ENCODE peak calls at places on chromosomes 3 and 15, in four cellular contexts. G is uterus, B is HFFc6, R is neural crest cell. D is an unnamed sample.

GRCh38 chr15:44720460-44721185 is 9.3 kb downstream of the B2M start:
- DNase-seq in G (no peak), B (no peak), R (no peak), D (no peak)

GRCh38 chr3:126845910-126846309 is 137.0 kb upstream of the PLXNA1 start:
- DNase-seq in G (no peak), B (no peak), R (no peak), D (no peak)

GRCh38 chr3:62585861-62586260 is 212.5 kb upstream of the FEZF2 start:
- DNase-seq in G (no peak), B (no peak), R (no peak), D (no peak)

GRCh38 chr3:122555275-122556071 is 8.6 kb downstream of the PARP9 start:
- DNase-seq in G (peak), B (no peak), R (no peak), D (no peak)

GRCh38 chr15:100873029-100873677 is 6.5 kb upstream of the ALDH1A3 start:
- DNase-seq in G (peak), B (peak), R (peak), D (peak)

GRCh38 chr3:32392530-32393302 is 1.1 kb downstream of the CMTM7 start:
- DNase-seq in G (peak), B (peak), R (no peak), D (no peak)

GRCh38 chr15:33866101-33866737 is 102.1 kb upstream of the CHRM5 start:
- DNase-seq in G (no peak), B (no peak), R (no peak), D (no peak)

GRCh38 chr15:78372880-78373279 is 32.7 kb downstream of the CRABP1 start:
- DNase-seq in G (no peak), B (no peak), R (no peak), D (no peak)

GRCh38 chr3:23701711-23702110 is 104.0 kb upstream of the UBE2E1 start:
- DNase-seq in G (no peak), B (no peak), R (no peak), D (no peak)

GRCh38 chr3:98885851-98886250 is 15.6 kb downstream of the DCBLD2 start:
- DNase-seq in G (no peak), B (peak), R (no peak), D (no peak)

GRCh38 chr15:26260517-26261133 is 397.5 kb upstream of the ATP10A start:
- DNase-seq in G (no peak), B (no peak), R (peak), D (peak)

GRCh38 chr3:65356331-65357286 is 668.8 kb upstream of the ADAMTS9 start:
- DNase-seq in G (no peak), B (no peak), R (no peak), D (no peak)

GRCh38 chr3:128322030-128323022 is 144.4 kb downstream of the DNAJB8 start:
- DNase-seq in G (peak), B (peak), R (peak), D (no peak)

GRCh38 chr3:143220745-143221144 is 101.2 kb downstream of the CHST2 start:
- DNase-seq in G (no peak), B (no peak), R (no peak), D (no peak)

GRCh38 chr3:61725851-61726333 is 164.5 kb downstream of the PTPRG start:
- DNase-seq in G (no peak), B (peak), R (no peak), D (no peak)

GRCh38 chr3:132624790-132625189 is 27.7 kb downstream of the ACKR4 start:
- DNase-seq in G (no peak), B (no peak), R (no peak), D (no peak)

GRCh38 chr15:59138243-59138642 is 33.3 kb downstream of the CCNB2 start:
- DNase-seq in G (peak), B (peak), R (peak), D (peak)

GRCh38 chr15:85423256-85423655 is 42.9 kb downstream of the AKAP13 start:
- DNase-seq in G (no peak), B (no peak), R (no peak), D (no peak)

GRCh38 chr15:25989327-25989726 is 126.2 kb upstream of the ATP10A start:
- DNase-seq in G (no peak), B (no peak), R (no peak), D (no peak)

GRCh38 chr3:159187706-159188105 is 385.9 kb downstream of the MFSD1 start:
- DNase-seq in G (no peak), B (no peak), R (no peak), D (no peak)

GRCh38 chr3:57681691-57682090 is 11.2 kb downstream of the DENND6A start:
- DNase-seq in G (no peak), B (no peak), R (no peak), D (no peak)

GRCh38 chr3:57680046-57680445 is 12.8 kb downstream of the DENND6A start:
- DNase-seq in G (no peak), B (no peak), R (no peak), D (no peak)

GRCh38 chr3:57683286-57683685 is 9.6 kb downstream of the DENND6A start:
- DNase-seq in G (no peak), B (no peak), R (no peak), D (no peak)

GRCh38 chr3:57682284-57682683 is 10.6 kb downstream of the DENND6A start:
- DNase-seq in G (no peak), B (peak), R (no peak), D (no peak)
- TF ChIP-seq CTCF in G (no peak), B (peak), R (peak), D (no peak)

GRCh38 chr3:49158108-49158709 is 7.9 kb downstream of the CCDC71 start:
- DNase-seq in G (no peak), B (no peak), R (peak), D (peak)
- TF ChIP-seq CTCF in G (no peak), B (peak), R (peak), D (peak)

GRCh38 chr3:33440578-33441321 is 545 bp upstream of the UBP1 start:
- DNase-seq in G (peak), B (peak), R (peak), D (peak)

GRCh38 chr3:33438871-33439270 is 1.3 kb downstream of the UBP1 start:
- DNase-seq in G (no peak), B (no peak), R (no peak), D (no peak)

GRCh38 chr3:33440328-33440577 is at the start of gene UBP1:
- DNase-seq in G (no peak), B (no peak), R (no peak), D (peak)

GRCh38 chr3:33438284-33438668 is 1.9 kb downstream of the UBP1 start:
- DNase-seq in G (no peak), B (peak), R (no peak), D (no peak)

GRCh38 chr3:33439421-33440327 is 531 bp downstream of the UBP1 start:
- DNase-seq in G (peak), B (peak), R (peak), D (no peak)
- TF ChIP-seq CTCF in G (no peak), B (peak), R (peak), D (no peak)

GRCh38 chr3:42443292-42443691 is 32.9 kb upstream of the LYZL4 start:
- DNase-seq in G (no peak), B (no peak), R (no peak), D (no peak)

GRCh38 chr3:42439461-42440075 is 29.2 kb upstream of the LYZL4 start:
- DNase-seq in G (no peak), B (no peak), R (no peak), D (no peak)

GRCh38 chr3:42443819-42444436 is 33.5 kb upstream of the LYZL4 start:
- DNase-seq in G (peak), B (peak), R (peak), D (peak)

GRCh38 chr3:42440924-42441323 is 30.5 kb upstream of the LYZL4 start:
- DNase-seq in G (no peak), B (no peak), R (no peak), D (no peak)

GRCh38 chr3:42442640-42443039 is 32.2 kb upstream of the LYZL4 start:
- DNase-seq in G (no peak), B (no peak), R (no peak), D (no peak)
- TF ChIP-seq CTCF in G (no peak), B (peak), R (no peak), D (no peak)

DNA sequence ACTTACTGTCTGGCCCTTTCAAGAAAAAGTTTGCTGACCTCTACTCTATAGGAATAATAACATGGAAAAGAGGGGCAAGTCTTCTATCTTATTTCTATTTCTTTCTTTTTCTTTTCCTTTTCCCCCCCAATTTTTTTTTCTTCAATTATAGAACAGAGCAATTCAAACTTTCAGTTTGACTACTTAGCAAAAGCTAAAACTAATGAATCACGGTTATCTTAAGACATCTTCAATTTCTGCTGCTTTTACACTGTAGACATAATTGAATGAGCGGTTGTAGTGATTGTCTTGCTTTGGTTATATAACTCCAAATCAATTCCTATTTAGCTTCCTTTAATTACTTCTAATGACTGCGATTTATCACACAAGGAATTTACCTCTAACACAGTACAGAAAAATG is 74.3 kb upstream of the P2RY1 start:
- DNase-seq in G (no peak), B (no peak), R (no peak), D (no peak)
- TF ChIP-seq CTCF in G (no peak), B (no peak), R (no peak), D (no peak)

DNA sequence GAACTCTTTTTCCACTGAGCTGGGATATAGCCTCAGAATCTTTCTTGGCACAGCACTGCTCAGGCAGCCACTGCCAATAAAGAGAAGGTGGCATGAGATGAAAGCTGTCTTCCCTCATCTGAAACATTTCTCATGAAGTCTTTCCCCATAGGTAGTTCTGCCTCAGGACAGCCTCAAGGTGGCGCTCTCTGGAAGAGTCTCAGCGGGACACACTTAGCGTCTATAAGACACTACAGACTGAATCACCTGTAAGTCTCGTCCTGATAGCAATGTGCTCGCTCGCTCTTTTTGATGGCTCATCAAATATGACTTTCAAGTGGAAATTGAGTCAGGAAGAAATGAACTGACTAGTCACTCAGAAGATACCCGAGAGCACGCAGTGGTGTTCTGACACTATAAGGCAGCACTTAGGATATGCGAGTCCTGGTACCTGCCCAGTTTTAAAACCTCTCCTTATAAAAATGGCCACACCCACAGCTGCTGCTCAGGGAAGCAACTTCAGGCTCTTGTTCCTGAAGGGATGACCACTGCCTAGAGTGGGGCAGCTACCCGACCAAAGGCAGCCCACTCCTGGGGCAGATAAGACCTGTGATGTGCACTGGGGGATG is 269.5 kb downstream of the SUCLG2 start:
- DNase-seq in G (no peak), B (no peak), R (peak), D (peak)
- TF ChIP-seq CTCF in G (no peak), B (peak), R (peak), D (peak)

GRCh38 chr15:60392601-60392985 is 5.2 kb downstream of the ANXA2 start:
- DNase-seq in G (no peak), B (peak), R (no peak), D (no peak)
- TF ChIP-seq CTCF in G (no peak), B (no peak), R (no peak), D (no peak)

GRCh38 chr3:52798978-52799476 is 4.4 kb downstream of the ITIH3 start:
- DNase-seq in G (no peak), B (no peak), R (peak), D (peak)
- TF ChIP-seq CTCF in G (no peak), B (peak), R (peak), D (peak)

GRCh38 chr3:28191363-28191762 is 50.1 kb upstream of the CMC1 start:
- DNase-seq in G (no peak), B (no peak), R (no peak), D (no peak)
- TF ChIP-seq CTCF in G (no peak), B (no peak), R (no peak), D (no peak)